ENCODE peak calls at places on chromosomes 3 and 15, in seven cellular contexts. P, A, S, I, B, T and E are unnamed samples.

GRCh38 chr3:99505646-99506269 is 132.6 kb upstream of the COL8A1 start:
- DNase-seq in P (peak), T (no peak), S (peak), A (no peak), B (no peak), I (peak), E (peak)

GRCh38 chr15:98866503-98866902 is 141.1 kb downstream of the PGPEP1L start:
- DNase-seq in S (peak), I (peak), A (no peak), P (peak), T (no peak), B (no peak), E (no peak)

GRCh38 chr15:77975332-77976119 is 102.0 kb downstream of the TBC1D2B start:
- DNase-seq in I (no peak), A (no peak), T (peak), B (no peak), P (no peak), S (peak), E (no peak)

GRCh38 chr15:83657549-83657948 is 3.6 kb downstream of the ADAMTSL3 start:
- DNase-seq in A (peak), S (no peak), P (no peak), I (peak), B (no peak), T (peak), E (no peak)

GRCh38 chr3:9946112-9947024 is 5.8 kb downstream of the PRRT3 start:
- DNase-seq in T (peak), I (peak), S (peak), A (peak), B (peak), P (peak), E (peak)

GRCh38 chr15:78671626-78672211 is 30.7 kb upstream of the CHRNB4 start:
- DNase-seq in I (peak), B (no peak), P (no peak), T (peak), A (peak), S (no peak), E (no peak)

GRCh38 chr3:112303811-112304325 is 9.9 kb upstream of the SLC9C1 start:
- DNase-seq in B (no peak), P (peak), A (no peak), I (peak), S (peak), T (peak), E (no peak)

GRCh38 chr3:191987951-191988350 is 527.0 kb downstream of the PYDC2 start:
- DNase-seq in B (no peak), P (no peak), S (no peak), T (no peak), A (no peak), I (no peak), E (no peak)

GRCh38 chr3:115217678-115218451 is 70.8 kb upstream of the ZBTB20 start:
- DNase-seq in S (peak), P (peak), B (peak), I (peak), T (no peak), A (no peak), E (peak)

GRCh38 chr3:118244761-118245160 is 789.9 kb downstream of the IGSF11 start:
- DNase-seq in A (no peak), T (no peak), B (no peak), P (no peak), S (no peak), I (no peak), E (no peak)

GRCh38 chr3:118239253-118239652 is 795.4 kb downstream of the IGSF11 start:
- DNase-seq in A (no peak), T (no peak), I (no peak), P (no peak), B (no peak), S (no peak), E (no peak)
- H2AK5ac ChIP-seq in A (no peak), T (no peak), I (no peak), P (no peak), B (no peak), S (no peak), E (no peak)

DNA sequence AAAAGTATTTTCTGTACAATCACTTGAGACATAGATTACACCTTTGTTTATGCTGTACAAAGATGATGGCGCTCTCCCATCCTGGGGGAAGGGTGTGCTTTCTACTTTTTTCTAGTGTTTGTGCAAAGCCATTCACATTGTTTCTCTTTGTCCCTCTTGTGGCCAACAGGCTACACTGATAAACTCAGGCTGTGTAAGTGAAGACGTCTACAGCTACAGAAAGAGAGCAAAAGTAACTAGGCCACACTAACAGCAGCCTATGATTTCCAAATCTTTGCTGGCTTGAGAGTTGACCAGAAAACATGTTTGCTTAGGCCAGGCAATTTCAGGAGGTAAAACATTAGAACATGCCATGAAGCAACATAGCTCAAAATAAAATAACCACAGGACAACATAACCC is 75.1 kb downstream of the FOXB1 start:
- DNase-seq in B (no peak), P (no peak), S (no peak), A (no peak), T (no peak), I (peak), E (no peak)
- H2AK5ac ChIP-seq in B (no peak), P (no peak), S (no peak), A (no peak), T (no peak), I (no peak), E (no peak)

DNA sequence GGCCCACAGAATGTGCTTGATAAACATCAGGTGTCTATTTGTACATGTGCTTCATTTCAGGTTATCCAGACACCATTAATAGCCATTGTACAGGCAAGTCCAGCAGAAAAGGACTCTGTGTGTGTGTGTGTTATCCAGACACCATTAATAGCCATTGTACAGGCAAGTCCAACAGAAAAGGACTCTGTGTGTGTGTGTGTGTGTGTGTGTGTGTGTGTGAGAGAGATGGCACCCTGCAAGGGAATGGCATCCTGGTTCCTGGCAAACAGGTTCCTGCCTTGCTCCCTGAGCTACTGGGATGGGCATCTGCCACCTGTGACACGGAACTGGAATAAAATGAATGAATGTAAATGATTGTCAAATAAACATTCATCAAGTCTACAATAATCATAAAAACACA is 11.7 kb downstream of the SUCLG2 start:
- DNase-seq in S (no peak), T (no peak), A (no peak), I (no peak), B (no peak), P (no peak), E (no peak)
- H2AK5ac ChIP-seq in S (no peak), T (no peak), A (no peak), I (no peak), B (no peak), P (no peak), E (no peak)

GRCh38 chr3:195597848-195598247 is 14.1 kb upstream of the APOD start:
- DNase-seq in S (no peak), A (no peak), I (no peak), B (no peak), T (no peak), P (no peak), E (no peak)
- H2AK5ac ChIP-seq in S (no peak), A (no peak), I (no peak), B (no peak), T (no peak), P (no peak), E (no peak)